ENCODE peak calls at places on chromosomes 3 and 15, in ten cellular contexts. J is SK-N-SH, Y is upper lobe of right lung, H is RWPE2, D is uterus, Z is mucosa of descending colon, L is right atrium auricular region, P is Karpas-422, A is adrenal gland, T is lower lobe of right lung. G is an unnamed sample.

GRCh38 chr3:482479-482878 is 285.9 kb downstream of the CHL1 start:
- DNase-seq in J (no peak), Y (no peak), H (peak; percentile 34), D (no peak), Z (peak; percentile 38), L (no peak), P (no peak), A (no peak), T (no peak), G (no peak)

GRCh38 chr15:75577401-75578205 is 1.5 kb downstream of the PTPN9 start:
- DNase-seq in J (peak; percentile 41), Y (no peak), H (no peak), D (no peak), Z (no peak), L (no peak), P (peak; percentile 58), A (no peak), T (no peak), G (peak; percentile 9)

GRCh38 chr3:194255252-194256039 is 95.7 kb downstream of the CPN2 start:
- DNase-seq in J (peak; percentile 71), Y (peak; percentile 90), H (no peak), D (no peak), Z (peak; percentile 79), L (peak; percentile 89), P (no peak), A (peak; percentile 62), T (peak; percentile 93), G (no peak)

GRCh38 chr15:29968099-29968892 is 114.5 kb upstream of the GOLGA8J start:
- DNase-seq in J (peak; percentile 85), Y (no peak), H (no peak), D (no peak), Z (no peak), L (no peak), P (no peak), A (no peak), T (no peak), G (peak; percentile 45)

GRCh38 chr3:45981321-45982038 is 14.1 kb downstream of the FYCO1 start:
- DNase-seq in J (no peak), Y (no peak), H (no peak), D (no peak), Z (no peak), L (no peak), P (no peak), A (peak; percentile 65), T (no peak), G (no peak)

GRCh38 chr3:31505353-31506048 is 27.2 kb upstream of the STT3B start:
- DNase-seq in J (no peak), Y (no peak), H (no peak), D (no peak), Z (no peak), L (no peak), P (no peak), A (no peak), T (no peak), G (no peak)

GRCh38 chr3:30597131-30597768 is 9.2 kb upstream of the TGFBR2 start:
- DNase-seq in J (no peak), Y (no peak), H (no peak), D (no peak), Z (no peak), L (no peak), P (no peak), A (no peak), T (no peak), G (no peak)

GRCh38 chr3:69739204-69740102 is at the start of gene MITF:
- DNase-seq in J (peak; percentile 95), Y (peak; percentile 96), H (peak; percentile 92), D (peak; percentile 92), Z (peak; percentile 89), L (peak; percentile 93), P (no peak), A (peak; percentile 96), T (peak; percentile 94), G (peak; percentile 90)

GRCh38 chr3:138861755-138862333 is 27.1 kb upstream of the PIK3CB start:
- DNase-seq in J (no peak), Y (no peak), H (no peak), D (no peak), Z (no peak), L (no peak), P (no peak), A (no peak), T (no peak), G (peak; percentile 93)

GRCh38 chr3:138863776-138864113 is 29.0 kb upstream of the PIK3CB start:
- DNase-seq in J (no peak), Y (no peak), H (no peak), D (no peak), Z (no peak), L (no peak), P (no peak), A (no peak), T (no peak), G (no peak)

GRCh38 chr3:138862531-138862923 is 27.8 kb upstream of the PIK3CB start:
- DNase-seq in J (no peak), Y (no peak), H (no peak), D (no peak), Z (no peak), L (no peak), P (peak; percentile 45), A (no peak), T (no peak), G (no peak)

GRCh38 chr3:138867996-138868395 is 33.3 kb upstream of the PIK3CB start:
- DNase-seq in J (no peak), Y (no peak), H (no peak), D (no peak), Z (no peak), L (no peak), P (no peak), A (no peak), T (no peak), G (no peak)

DNA sequence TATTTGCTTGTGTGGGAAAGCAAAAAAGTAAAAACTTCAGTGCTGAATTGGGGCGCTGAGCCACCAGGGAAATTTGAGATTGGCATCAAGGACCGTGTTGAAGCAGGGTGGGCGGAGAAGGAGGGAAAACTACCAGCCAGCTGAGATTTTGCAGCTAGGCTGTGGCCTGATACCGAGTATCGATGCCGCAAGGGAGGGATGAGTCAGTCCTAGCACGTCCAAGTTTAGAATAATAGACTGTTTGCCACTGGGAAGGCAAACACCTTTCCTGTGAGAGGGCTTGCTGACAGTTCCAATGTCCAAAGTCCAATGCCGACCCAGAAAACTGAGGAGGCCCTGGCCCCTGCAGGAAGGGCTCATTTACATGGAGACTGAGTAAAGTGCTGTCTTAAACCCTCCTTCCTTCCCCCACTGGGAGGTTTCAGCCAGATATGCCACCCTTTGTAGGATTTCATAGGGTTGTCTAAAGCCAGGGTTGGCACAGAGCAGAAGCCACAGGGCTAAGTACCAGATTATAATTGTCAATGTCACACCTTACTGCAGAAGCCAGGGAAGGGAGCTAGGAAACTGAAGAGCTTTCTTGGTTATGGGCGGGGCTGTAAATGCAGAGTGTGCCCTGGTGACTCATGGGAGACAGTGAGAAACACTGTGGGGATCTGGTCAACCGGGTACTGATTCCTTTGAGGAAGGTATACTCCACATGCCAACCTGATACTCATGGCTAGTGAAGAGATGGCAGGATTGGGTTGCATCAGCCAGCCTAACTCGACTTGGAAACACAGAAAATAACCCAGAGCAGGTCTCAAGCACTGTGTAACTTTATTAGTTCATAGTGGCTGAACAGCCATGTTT is 28.4 kb upstream of the PIK3CB start:
- DNase-seq in J (no peak), Y (no peak), H (peak; percentile 67), D (no peak), Z (peak; percentile 63), L (no peak), P (no peak), A (peak; percentile 49), T (no peak), G (peak; percentile 88)
- H3K4me3 ChIP-seq in J (no peak overlapping the region), Y (no peak overlapping the region), H (no peak overlapping the region), D (no peak overlapping the region), Z (no peak overlapping the region), L (no peak overlapping the region), P (no peak overlapping the region), A (no peak overlapping the region), T (no peak overlapping the region), G (no peak overlapping the region)

GRCh38 chr3:37052860-37053259 is 59.5 kb downstream of the MLH1 start:
- DNase-seq in J (no peak), Y (no peak), H (no peak), D (no peak), Z (no peak), L (no peak), P (no peak), A (no peak), T (no peak), G (no peak)
- H3K36me3 ChIP-seq in J (peaks cover 73% of the 10 kb centered on the region), Y (peaks cover 94% of the 10 kb centered on the region), H (peaks cover 83% of the 10 kb centered on the region), D (no peaks in the 10 kb centered on the region), Z (peaks cover 4% of the 10 kb centered on the region), L (peaks cover 65% of the 10 kb centered on the region), P (peaks cover 40% of the 10 kb centered on the region), A (peaks cover 84% of the 10 kb centered on the region), T (peaks cover 92% of the 10 kb centered on the region), G (peaks cover 60% of the 10 kb centered on the region)

GRCh38 chr15:52784799-52785671 is 5.1 kb downstream of the ONECUT1 start:
- DNase-seq in J (no peak), Y (no peak), H (no peak), D (no peak), Z (no peak), L (no peak), P (no peak), A (no peak), T (peak; percentile 32), G (no peak)

GRCh38 chr15:52786436-52787122 is 3.6 kb downstream of the ONECUT1 start:
- DNase-seq in J (no peak), Y (no peak), H (no peak), D (no peak), Z (no peak), L (no peak), P (no peak), A (no peak), T (no peak), G (no peak)

GRCh38 chr15:52787123-52787503 is 3.0 kb downstream of the ONECUT1 start:
- DNase-seq in J (no peak), Y (no peak), H (no peak), D (no peak), Z (no peak), L (no peak), P (no peak), A (no peak), T (peak; percentile 35), G (no peak)

GRCh38 chr15:52783929-52784798 is 6.0 kb downstream of the ONECUT1 start:
- DNase-seq in J (peak; percentile 81), Y (peak; percentile 66), H (no peak), D (no peak), Z (no peak), L (no peak), P (peak; percentile 65), A (no peak), T (no peak), G (peak; percentile 33)

GRCh38 chr15:52785672-52786406 is 4.3 kb downstream of the ONECUT1 start:
- DNase-seq in J (no peak), Y (no peak), H (no peak), D (no peak), Z (no peak), L (no peak), P (no peak), A (no peak), T (no peak), G (no peak)
- H3K9me3 ChIP-seq in J (no peaks in the 10 kb centered on the region), Y (no peaks in the 10 kb centered on the region), H (no peaks in the 10 kb centered on the region), D (no peaks in the 10 kb centered on the region), Z (no peaks in the 10 kb centered on the region), L (no peaks in the 10 kb centered on the region), P (no peaks in the 10 kb centered on the region), A (no peaks in the 10 kb centered on the region), T (no peaks in the 10 kb centered on the region), G (no peaks in the 10 kb centered on the region)

DNA sequence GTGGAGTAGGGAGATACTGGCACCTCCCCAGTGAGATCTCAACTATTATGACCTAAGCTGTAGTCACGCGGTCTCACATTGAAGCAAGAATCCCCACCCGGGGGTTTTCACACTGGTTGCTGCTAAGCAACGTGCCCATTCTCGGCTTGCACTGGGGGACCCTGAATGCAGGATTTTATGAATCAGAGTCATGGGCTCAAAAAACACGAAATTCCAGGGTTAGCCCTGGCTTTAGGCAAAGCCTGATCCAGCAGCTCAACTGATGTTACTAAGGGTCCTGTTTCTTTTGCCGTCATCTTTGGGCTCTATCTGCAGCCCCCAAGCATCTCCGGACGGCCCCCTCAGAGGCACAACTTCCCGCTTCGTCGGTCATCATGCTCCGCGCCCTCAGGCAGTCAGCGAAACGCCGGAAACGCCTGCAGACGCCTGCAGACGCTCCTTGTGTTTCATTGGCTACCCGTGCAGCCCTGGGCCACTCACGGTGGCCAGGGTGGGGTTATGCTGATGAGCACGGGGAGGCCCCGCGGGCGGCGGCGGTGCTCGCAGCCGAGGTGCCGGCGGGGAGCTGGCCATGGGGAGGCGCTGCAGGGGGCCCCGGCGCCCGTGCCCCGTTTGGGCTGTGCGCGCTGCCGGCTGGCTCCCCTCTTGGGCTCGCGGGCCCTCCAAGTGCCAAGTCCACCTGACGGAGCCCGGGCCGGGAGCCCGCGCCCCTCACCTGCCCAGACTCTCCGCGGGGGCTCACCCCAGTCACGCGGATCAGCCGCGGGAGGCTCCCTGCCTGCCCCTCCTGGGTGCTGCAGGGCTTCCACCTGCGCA is 25.8 kb downstream of the EFCC1 start:
- DNase-seq in J (peak; percentile 96), Y (peak; percentile 93), H (peak; percentile 89), D (peak; percentile 85), Z (peak; percentile 96), L (peak; percentile 95), P (peak; percentile 97), A (peak; percentile 90), T (peak; percentile 94), G (peak; percentile 91)
- H3K4me3 ChIP-seq in J (peak overlapping the region; percentile 37), Y (peak overlapping the region; percentile 51), H (peak overlapping the region; percentile 34), D (peak overlapping the region; percentile 17), Z (no peak overlapping the region), L (peak overlapping the region; percentile 48), P (peak overlapping the region; percentile 51), A (no peak overlapping the region), T (peak overlapping the region; percentile 53), G (peak overlapping the region; percentile 39)

G was measured in MG63.